ENCODE peak calls at places on chromosomes 1 and 21, in nine cellular contexts. X is tibial artery; C is tibial nerve; I is esophagus muscularis mucosa; B is adrenal gland; N is breast epithelium; P is CD8-positive, alpha-beta T cell; U is upper lobe of right lung; T is heart left ventricle. F is an unnamed sample.

GRCh38 chr1:9363061-9363471 is 70.4 kb downstream of the SPSB1 start:
- DNase-seq in X (no peak), C (no peak), I (no peak), B (no peak), N (no peak), P (no peak), U (no peak), T (no peak), F (no peak)

GRCh38 chr1:21344098-21344749 is 54.0 kb upstream of the ECE1 start:
- DNase-seq in X (no peak), C (no peak), I (no peak), B (peak; percentile 39), N (no peak), P (no peak), U (no peak), T (no peak), F (no peak)

GRCh38 chr1:151166506-151166956 is 587 bp downstream of the SCNM1 start:
- DNase-seq in X (no peak), C (no peak), I (no peak), B (no peak), N (no peak), P (no peak), U (no peak), T (no peak), F (no peak)

GRCh38 chr1:22709227-22709626 is 1.4 kb upstream of the EPHB2 start:
- DNase-seq in X (no peak), C (no peak), I (no peak), B (no peak), N (no peak), P (no peak), U (no peak), T (no peak), F (no peak)

GRCh38 chr1:154812911-154813816 is 56.9 kb downstream of the KCNN3 start:
- DNase-seq in X (no peak), C (no peak), I (no peak), B (no peak), N (peak; percentile 53), P (no peak), U (no peak), T (peak; percentile 60), F (no peak)

GRCh38 chr1:222618001-222618879 is at the start of gene MIA3:
- DNase-seq in X (peak; percentile 87), C (peak; percentile 66), I (no peak), B (peak; percentile 42), N (peak; percentile 68), P (peak; percentile 28), U (peak; percentile 90), T (peak; percentile 89), F (peak; percentile 22)

GRCh38 chr1:115877511-115877910 is 36.6 kb upstream of the NHLH2 start:
- DNase-seq in X (no peak), C (no peak), I (no peak), B (no peak), N (no peak), P (no peak), U (no peak), T (no peak), F (no peak)

GRCh38 chr1:152024228-152024627 is 12.6 kb downstream of the S100A11 start:
- DNase-seq in X (no peak), C (no peak), I (no peak), B (no peak), N (no peak), P (no peak), U (no peak), T (no peak), F (no peak)

GRCh38 chr1:167093863-167094516 is at the start of gene STYXL2:
- DNase-seq in X (no peak), C (no peak), I (no peak), B (no peak), N (no peak), P (no peak), U (no peak), T (peak; percentile 54), F (no peak)

GRCh38 chr21:44442266-44443125 is 12.8 kb upstream of the LRRC3 start:
- DNase-seq in X (peak; percentile 39), C (no peak), I (no peak), B (no peak), N (no peak), P (no peak), U (peak; percentile 56), T (no peak), F (peak; percentile 15)

GRCh38 chr1:147721711-147722110 is 38.7 kb downstream of the GJA5 start:
- DNase-seq in X (no peak), C (no peak), I (no peak), B (no peak), N (peak; percentile 35), P (no peak), U (no peak), T (no peak), F (no peak)

GRCh38 chr21:35478096-35479080 is 429.3 kb upstream of the RUNX1 start:
- DNase-seq in X (no peak), C (no peak), I (no peak), B (no peak), N (no peak), P (no peak), U (no peak), T (no peak), F (no peak)

GRCh38 chr1:115767403-115767802 is 1.1 kb downstream of the CASQ2 start:
- DNase-seq in X (peak; percentile 77), C (no peak), I (peak; percentile 91), B (no peak), N (no peak), P (no peak), U (no peak), T (peak; percentile 52), F (no peak)

GRCh38 chr1:227305894-227306626 is 12.2 kb downstream of the CDC42BPA start:
- DNase-seq in X (no peak), C (no peak), I (no peak), B (no peak), N (no peak), P (no peak), U (no peak), T (no peak), F (no peak)

GRCh38 chr1:116408193-116408592 is 35.1 kb downstream of the ATP1A1 start:
- DNase-seq in X (no peak), C (no peak), I (no peak), B (no peak), N (no peak), P (no peak), U (no peak), T (no peak), F (no peak)

GRCh38 chr1:194420706-194421105 is 1234.3 kb upstream of the B3GALT2 start:
- DNase-seq in X (no peak), C (no peak), I (no peak), B (no peak), N (no peak), P (no peak), U (no peak), T (no peak), F (no peak)

GRCh38 chr1:66533804-66534745 is at the start of gene SGIP1:
- DNase-seq in X (peak; percentile 89), C (peak; percentile 41), I (no peak), B (no peak), N (peak; percentile 42), P (no peak), U (peak; percentile 61), T (peak; percentile 70), F (peak; percentile 66)

GRCh38 chr1:210597555-210598134 is 268.9 kb downstream of the HHAT start:
- DNase-seq in X (no peak), C (no peak), I (no peak), B (peak; percentile 26), N (no peak), P (no peak), U (no peak), T (no peak), F (no peak)

DNA sequence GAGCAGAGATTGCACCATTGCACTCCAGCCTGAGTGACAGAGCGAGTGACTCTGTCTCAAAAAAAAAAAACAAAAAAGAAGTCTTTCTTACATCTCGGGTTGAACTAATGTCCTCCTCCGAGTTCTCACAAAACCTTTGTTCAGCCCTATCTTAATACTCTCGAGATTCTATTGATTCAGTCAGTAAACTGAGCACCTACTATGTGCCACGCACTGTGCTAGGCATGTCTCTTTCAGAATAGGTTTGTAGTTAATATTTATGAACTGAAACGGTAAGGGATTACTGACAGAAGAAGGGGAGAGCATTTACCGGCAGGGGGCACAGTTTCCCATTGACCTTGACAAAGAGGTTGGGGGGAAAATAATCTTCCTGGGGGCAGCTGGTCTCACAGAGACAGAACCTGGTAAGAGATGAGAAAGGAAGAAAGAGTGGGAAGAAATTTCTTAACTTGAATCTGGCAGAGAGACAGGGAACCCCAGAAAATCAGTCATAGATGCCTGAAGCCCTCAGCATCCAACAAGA is 3.4 kb downstream of the PIAS3 start:
- DNase-seq in X (peak; percentile 2), C (no peak), I (no peak), B (no peak), N (no peak), P (no peak), U (no peak), T (no peak), F (no peak)
- TF ChIP-seq CTCF in X (no peak), C (no peak), I (no peak), B (no peak), N (no peak), P (no peak), U (no peak), T (peak; percentile 7), F (no peak)

GRCh38 chr1:156104065-156104810 is 10.3 kb upstream of the LMNA start:
- DNase-seq in X (peak; percentile 92), C (peak; percentile 63), I (no peak), B (no peak), N (peak; percentile 91), P (no peak), U (peak; percentile 85), T (peak; percentile 86), F (peak; percentile 76)
- H3K4me1 ChIP-seq in X (peaks cover 55% of the 10 kb centered on the region), C (peaks cover 87% of the 10 kb centered on the region), I (peaks cover 83% of the 10 kb centered on the region), B (peaks cover 69% of the 10 kb centered on the region), N (peaks cover 36% of the 10 kb centered on the region), P (peaks cover 28% of the 10 kb centered on the region), U (peaks cover 48% of the 10 kb centered on the region), T (peaks cover 63% of the 10 kb centered on the region), F (peaks cover 51% of the 10 kb centered on the region)

GRCh38 chr21:16002872-16003466 is 273.2 kb downstream of the USP25 start:
- DNase-seq in X (no peak), C (no peak), I (no peak), B (no peak), N (no peak), P (no peak), U (no peak), T (no peak), F (no peak)
- TF ChIP-seq CTCF in X (no peak), C (peak; percentile 15), I (no peak), B (peak; percentile 50), N (no peak), P (no peak), U (peak; percentile 26), T (peak; percentile 18), F (peak; percentile 58)

DNA sequence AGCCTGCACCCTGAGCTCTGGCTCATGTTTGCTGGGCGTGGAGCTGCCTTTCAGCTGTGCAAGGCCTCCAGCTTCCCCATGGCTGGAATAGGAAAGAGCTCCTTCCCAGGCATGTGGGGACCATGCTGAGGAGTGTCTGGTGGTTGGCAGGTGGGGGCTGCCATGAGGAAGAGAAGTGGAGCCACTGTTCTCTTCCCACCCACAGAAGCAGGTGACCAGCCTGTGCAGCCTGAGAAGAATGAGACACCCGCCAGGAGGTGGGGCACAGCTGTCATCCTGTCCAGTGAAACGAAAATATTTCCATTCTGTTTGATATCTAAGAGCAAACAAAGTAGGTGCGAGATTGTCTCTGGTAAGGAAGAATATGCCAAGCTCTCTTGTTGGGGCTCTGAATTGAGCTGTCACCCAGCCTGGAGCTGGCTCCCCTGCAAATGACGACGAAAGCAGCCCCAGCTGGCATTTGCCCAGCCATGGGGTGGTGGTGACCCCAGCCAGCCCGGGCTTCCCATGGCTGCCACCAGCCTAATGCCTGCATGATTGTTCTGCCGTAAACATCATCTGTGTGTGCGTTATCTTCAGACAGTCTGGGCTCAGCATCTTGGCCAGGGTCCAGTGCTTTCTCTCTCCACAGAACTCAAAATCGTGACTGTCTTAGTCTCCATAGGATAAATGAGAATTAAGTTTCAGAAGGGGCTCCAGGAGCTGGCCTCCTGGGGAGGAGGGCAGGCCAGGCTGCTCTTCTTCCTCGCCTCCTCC is 429.8 kb upstream of the VAMP3 start:
- DNase-seq in X (no peak), C (no peak), I (no peak), B (no peak), N (no peak), P (no peak), U (no peak), T (no peak), F (peak; percentile 62)
- H3K4me1 ChIP-seq in X (no peaks in the 10 kb centered on the region), C (no peaks in the 10 kb centered on the region), I (peaks cover 10% of the 10 kb centered on the region), B (no peaks in the 10 kb centered on the region), N (no peaks in the 10 kb centered on the region), P (no peaks in the 10 kb centered on the region), U (no peaks in the 10 kb centered on the region), T (peaks cover 8% of the 10 kb centered on the region), F (peaks cover 16% of the 10 kb centered on the region)

F was measured in BE2C.